ENCODE peak calls at places on chromosome 5, in eight cellular contexts. R is endodermal cell; A is heart left ventricle; K is epithelial cell of esophagus; L is PC-9; N is AG04450; H is fibroblast of mammary gland; Q is CD8-positive, alpha-beta T cell. J is an unnamed sample.

GRCh38 chr5:13955896-13956295 is 11.4 kb upstream of the DNAH5 start:
- DNase-seq in N (no peak), A (no peak), R (no peak), L (no peak), K (no peak), Q (no peak), H (no peak), J (no peak)

GRCh38 chr5:119322948-119323629 is 32.7 kb upstream of the TNFAIP8 start:
- DNase-seq in R (no peak), N (no peak), Q (no peak), L (no peak), H (no peak), K (no peak), A (no peak), J (peak)

GRCh38 chr5:169256191-169256590 is 44.7 kb downstream of the SLIT3 start:
- DNase-seq in R (no peak), N (no peak), A (no peak), Q (no peak), K (no peak), H (no peak), L (no peak), J (no peak)

GRCh38 chr5:45355189-45355992 is 340.8 kb downstream of the HCN1 start:
- DNase-seq in A (no peak), L (no peak), N (no peak), R (no peak), K (peak), H (no peak), Q (no peak), J (no peak)

GRCh38 chr5:75603835-75604234 is 7.4 kb upstream of the ANKDD1B start:
- DNase-seq in H (no peak), R (no peak), L (no peak), A (no peak), Q (no peak), K (no peak), N (no peak), J (no peak)

GRCh38 chr5:15249152-15249551 is 250.8 kb upstream of the FBXL7 start:
- DNase-seq in R (no peak), N (peak), H (peak), Q (no peak), K (peak), L (no peak), A (no peak), J (no peak)

GRCh38 chr5:59768204-59769040 is 125.1 kb downstream of the PDE4D start:
- DNase-seq in N (no peak), L (peak), A (peak), R (peak), H (peak), K (peak), Q (no peak), J (peak)

GRCh38 chr5:179867079-179867465 is 8.5 kb upstream of the MRNIP start:
- DNase-seq in A (no peak), Q (no peak), R (no peak), N (no peak), L (no peak), H (no peak), K (no peak), J (no peak)

GRCh38 chr5:79464695-79465332 is 49.1 kb downstream of the HOMER1 start:
- DNase-seq in K (peak), H (peak), A (no peak), N (no peak), L (no peak), R (no peak), Q (no peak), J (peak)

GRCh38 chr5:109823597-109823996 is 133.9 kb downstream of the MAN2A1 start:
- DNase-seq in Q (no peak), L (no peak), H (peak), A (no peak), R (no peak), K (peak), N (no peak), J (no peak)

GRCh38 chr5:38551020-38552017 is 5.1 kb downstream of the LIFR start:
- DNase-seq in N (peak), K (peak), A (no peak), R (peak), L (peak), H (peak), Q (no peak), J (no peak)

GRCh38 chr5:56206126-56206525 is 27.0 kb downstream of the ANKRD55 start:
- DNase-seq in H (peak), R (no peak), K (no peak), L (no peak), A (no peak), Q (no peak), N (peak), J (no peak)

GRCh38 chr5:133818031-133818431 is 150.4 kb downstream of the C5orf15 start:
- DNase-seq in Q (no peak), A (no peak), K (peak), R (no peak), L (no peak), H (peak), N (no peak), J (no peak)

GRCh38 chr5:27474395-27474794 is 436.0 kb upstream of the CDH9 start:
- DNase-seq in A (no peak), N (no peak), H (no peak), R (no peak), Q (no peak), L (no peak), K (no peak), J (no peak)

GRCh38 chr5:34022131-34022705 is 14.4 kb upstream of the AMACR start:
- DNase-seq in N (no peak), A (no peak), L (no peak), H (peak), K (peak), R (no peak), Q (no peak), J (no peak)

GRCh38 chr5:163534476-163535172 is 29.2 kb downstream of the MAT2B start:
- DNase-seq in H (no peak), L (no peak), A (no peak), R (peak), K (no peak), N (no peak), Q (no peak), J (no peak)

GRCh38 chr5:128349044-128349629 is 188.9 kb downstream of the FBN2 start:
- DNase-seq in Q (no peak), K (peak), A (no peak), L (peak), H (peak), R (no peak), N (no peak), J (peak)

GRCh38 chr5:141695627-141696180 is 13.7 kb upstream of the ARAP3 start:
- DNase-seq in A (no peak), L (peak), N (no peak), R (no peak), H (no peak), K (peak), Q (no peak), J (no peak)

GRCh38 chr5:1005904-1006655 is 2.5 kb upstream of the NKD2 start:
- DNase-seq in R (peak), H (no peak), K (no peak), A (peak), L (peak), N (no peak), Q (no peak), J (no peak)

GRCh38 chr5:14286574-14287399 is 143.6 kb downstream of the TRIO start:
- DNase-seq in Q (no peak), N (no peak), R (no peak), A (no peak), H (no peak), L (no peak), K (no peak), J (no peak)

GRCh38 chr5:6676702-6677101 is 36.5 kb upstream of the TENT4A start:
- DNase-seq in R (no peak), Q (no peak), K (peak), A (no peak), H (peak), L (no peak), N (no peak), J (no peak)

GRCh38 chr5:15203376-15203775 is 296.6 kb upstream of the FBXL7 start:
- DNase-seq in A (no peak), R (no peak), Q (no peak), H (peak), N (no peak), K (peak), L (no peak), J (no peak)

GRCh38 chr5:178074266-178074952 is 38.9 kb upstream of the N4BP3 start:
- DNase-seq in K (no peak), R (no peak), N (no peak), A (no peak), L (no peak), Q (no peak), H (no peak), J (no peak)

GRCh38 chr5:159171274-159171673 is 38.1 kb downstream of the RNF145 start:
- DNase-seq in A (no peak), Q (no peak), H (no peak), L (no peak), R (no peak), N (no peak), K (no peak), J (no peak)

GRCh38 chr5:119862654-119863053 is 233.3 kb downstream of the FAM170A start:
- DNase-seq in Q (no peak), A (no peak), R (no peak), L (no peak), N (no peak), H (no peak), K (no peak), J (no peak)

GRCh38 chr5:23840083-23840482 is 332.7 kb downstream of the PRDM9 start:
- DNase-seq in A (no peak), Q (no peak), K (peak), R (no peak), N (no peak), H (no peak), L (no peak), J (no peak)
- TF ChIP-seq CTCF in A (peak), Q (no peak), K (no peak), R (peak), N (no peak), H (peak), L (peak), J (peak)

GRCh38 chr5:151156732-151157402 is 712 bp downstream of the ANXA6 start:
- DNase-seq in L (no peak), N (no peak), K (no peak), A (no peak), Q (peak), H (peak), R (peak), J (no peak)

GRCh38 chr5:151157426-151158286 is at the start of gene ANXA6:
- DNase-seq in K (peak), Q (peak), H (peak), L (peak), R (peak), N (peak), A (peak), J (peak)

GRCh38 chr5:151159649-151160373 is 2.2 kb upstream of the ANXA6 start:
- DNase-seq in K (no peak), Q (no peak), R (no peak), H (no peak), A (no peak), N (no peak), L (no peak), J (no peak)

GRCh38 chr5:151155777-151156731 is 1.5 kb downstream of the ANXA6 start:
- DNase-seq in H (peak), Q (no peak), R (peak), A (peak), K (no peak), N (no peak), L (no peak), J (no peak)

GRCh38 chr5:151158287-151158661 is 695 bp upstream of the ANXA6 start:
- DNase-seq in L (no peak), Q (no peak), A (no peak), N (no peak), R (peak), K (no peak), H (no peak), J (no peak)
- H3K4me3 ChIP-seq in L (peak), Q (peak), A (peak), N (peak), R (peak), K (peak), H (peak), J (peak)

GRCh38 chr5:88689662-88690351 is 193.2 kb downstream of the MEF2C start:
- DNase-seq in R (peak), Q (no peak), A (no peak), K (no peak), L (no peak), N (no peak), H (no peak), J (no peak)

GRCh38 chr5:88694087-88694703 is 188.8 kb downstream of the MEF2C start:
- DNase-seq in K (no peak), R (no peak), H (no peak), N (no peak), L (no peak), Q (no peak), A (no peak), J (no peak)

GRCh38 chr5:88692979-88693932 is 189.7 kb downstream of the MEF2C start:
- DNase-seq in Q (no peak), H (no peak), A (no peak), N (no peak), L (no peak), R (peak), K (peak), J (no peak)

GRCh38 chr5:88690619-88691560 is 192.1 kb downstream of the MEF2C start:
- DNase-seq in N (peak), L (peak), A (peak), H (peak), R (peak), Q (peak), K (peak), J (peak)

GRCh38 chr5:88691945-88692868 is 190.8 kb downstream of the MEF2C start:
- DNase-seq in Q (no peak), H (no peak), N (no peak), K (no peak), R (peak), L (no peak), A (no peak), J (no peak)
- TF ChIP-seq CTCF in Q (no peak), H (no peak), N (no peak), K (no peak), R (no peak), L (no peak), A (no peak), J (no peak)

GRCh38 chr5:101160002-101160401 is 256.9 kb upstream of the ST8SIA4 start:
- DNase-seq in H (no peak), Q (no peak), N (no peak), A (no peak), R (no peak), L (no peak), K (no peak), J (no peak)
- H3K4me3 ChIP-seq in H (no peak), Q (no peak), N (no peak), A (no peak), R (no peak), L (no peak), K (no peak), J (no peak)

DNA sequence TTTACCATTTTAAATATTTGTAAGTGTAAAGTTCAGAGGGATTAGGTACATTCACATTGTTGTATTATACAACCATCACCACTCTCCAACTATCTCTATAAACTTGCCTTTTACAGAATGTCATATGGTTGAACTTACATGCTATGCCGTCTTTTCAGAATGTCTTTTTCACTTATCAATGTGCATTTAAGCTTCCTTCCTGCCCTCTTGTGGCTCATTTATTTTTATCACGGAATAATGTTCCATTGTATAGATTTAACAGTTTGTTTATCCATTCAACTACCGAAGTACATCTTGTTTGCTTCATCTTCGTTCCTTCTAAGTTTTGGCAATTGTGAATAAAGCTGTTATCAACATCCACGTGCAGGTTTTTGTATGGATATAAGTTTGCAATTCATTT is 133.3 kb upstream of the C6 start:
- DNase-seq in L (no peak), Q (no peak), H (peak), R (no peak), K (peak), A (no peak), N (no peak), J (peak)
- TF ChIP-seq CTCF in L (no peak), Q (no peak), H (peak), R (peak), K (peak), A (no peak), N (peak), J (peak)